ENCODE peak calls at places on chromosomes 4 and X, in five cellular contexts. One of them, this sample, is unnamed.

GRCh38 chrX:39337461-39337860 is 536.2 kb downstream of the MID1IP1 start:
- DNase-seq in GM23248: no peak
- DNase-seq in right cardiac atrium: no peak
- DNase-seq in Right ventricle myocardium superior: no peak
- DNase-seq in NCI-H1694 treated with DMSO at 0.1 percent for 48 hours: peak
- DNase-seq in this sample: no peak

GRCh38 chrX:18809641-18810040 is 102.2 kb downstream of the PPEF1 start:
- DNase-seq in right cardiac atrium: no peak
- DNase-seq in GM23248: no peak
- DNase-seq in NCI-H1694 treated with DMSO at 0.1 percent for 48 hours: no peak
- DNase-seq in Right ventricle myocardium superior: no peak
- DNase-seq in this sample: no peak

GRCh38 chr4:40492747-40493146 is 136.9 kb downstream of the RBM47 start:
- DNase-seq in NCI-H1694 treated with DMSO at 0.1 percent for 48 hours: no peak
- DNase-seq in right cardiac atrium: no peak
- DNase-seq in GM23248: no peak
- DNase-seq in Right ventricle myocardium superior: no peak
- DNase-seq in this sample: no peak

GRCh38 chrX:39301041-39301440 is 499.8 kb downstream of the MID1IP1 start:
- DNase-seq in NCI-H1694 treated with DMSO at 0.1 percent for 48 hours: peak
- DNase-seq in right cardiac atrium: no peak
- DNase-seq in GM23248: no peak
- DNase-seq in Right ventricle myocardium superior: no peak
- DNase-seq in this sample: no peak

GRCh38 chr4:101208171-101208570 is 139.2 kb downstream of the PPP3CA start:
- DNase-seq in right cardiac atrium: no peak
- DNase-seq in GM23248: no peak
- DNase-seq in Right ventricle myocardium superior: no peak
- DNase-seq in NCI-H1694 treated with DMSO at 0.1 percent for 48 hours: no peak
- DNase-seq in this sample: no peak

GRCh38 chr4:3250956-3251690 is 2.2 kb downstream of the MSANTD1 start:
- DNase-seq in Right ventricle myocardium superior: peak
- DNase-seq in NCI-H1694 treated with DMSO at 0.1 percent for 48 hours: no peak
- DNase-seq in right cardiac atrium: peak
- DNase-seq in GM23248: peak
- DNase-seq in this sample: no peak

GRCh38 chr4:105092356-105092755 is 54.3 kb upstream of the TET2 start:
- DNase-seq in Right ventricle myocardium superior: no peak
- DNase-seq in right cardiac atrium: no peak
- DNase-seq in GM23248: peak
- DNase-seq in NCI-H1694 treated with DMSO at 0.1 percent for 48 hours: no peak
- DNase-seq in this sample: peak

GRCh38 chr4:2886161-2886560 is 42.5 kb downstream of the ADD1 start:
- DNase-seq in GM23248: no peak
- DNase-seq in Right ventricle myocardium superior: no peak
- DNase-seq in NCI-H1694 treated with DMSO at 0.1 percent for 48 hours: peak
- DNase-seq in right cardiac atrium: no peak
- DNase-seq in this sample: no peak

GRCh38 chrX:34381241-34381640 is 249.1 kb upstream of the FAM47A start:
- DNase-seq in right cardiac atrium: no peak
- DNase-seq in Right ventricle myocardium superior: no peak
- DNase-seq in GM23248: no peak
- DNase-seq in NCI-H1694 treated with DMSO at 0.1 percent for 48 hours: no peak
- DNase-seq in this sample: no peak

GRCh38 chrX:150635952-150636351 is 57.2 kb upstream of the MTMR1 start:
- DNase-seq in NCI-H1694 treated with DMSO at 0.1 percent for 48 hours: no peak
- DNase-seq in GM23248: peak
- DNase-seq in right cardiac atrium: no peak
- DNase-seq in Right ventricle myocardium superior: no peak
- DNase-seq in this sample: peak

GRCh38 chr4:37482236-37482635 is 203.9 kb downstream of the RELL1 start:
- DNase-seq in GM23248: no peak
- DNase-seq in right cardiac atrium: no peak
- DNase-seq in Right ventricle myocardium superior: no peak
- DNase-seq in NCI-H1694 treated with DMSO at 0.1 percent for 48 hours: no peak
- DNase-seq in this sample: no peak